ENCODE peak calls at places on chromosomes 1 and 21, in seven cellular contexts. Z is transverse colon, H is stomach, T is breast epithelium, V is testis, J is K562, Y is H1. N is an unnamed sample. For H3K4me1, the result is how much of the 10 kb centered on the place peaks cover.

GRCh38 chr1:50873458-50874187 is 86.4 kb downstream of the FAF1 start:
- DNase-seq in T (no peak), V (peak), H (peak), Z (peak), J (peak), Y (peak), N (peak)

GRCh38 chr21:45367402-45368351 is 37.3 kb upstream of the COL18A1 start:
- DNase-seq in J (no peak), H (no peak), V (no peak), Z (no peak), T (no peak), Y (no peak), N (no peak)

GRCh38 chr1:208799186-208799585 is 555.0 kb upstream of the PLXNA2 start:
- DNase-seq in H (no peak), V (no peak), J (no peak), T (no peak), Z (no peak), Y (no peak), N (no peak)

GRCh38 chr1:86184401-86184800 is 27.8 kb upstream of the COL24A1 start:
- DNase-seq in Z (no peak), J (no peak), Y (no peak), T (no peak), V (no peak), H (no peak), N (no peak)

GRCh38 chr1:43238104-43238503 is 31.7 kb upstream of the TMEM125 start:
- DNase-seq in Y (peak), Z (peak), J (peak), T (peak), V (peak), H (peak), N (peak)

GRCh38 chr1:239912471-239912870 is 179.2 kb upstream of the FMN2 start:
- DNase-seq in J (no peak), Z (no peak), H (no peak), Y (no peak), T (no peak), V (no peak), N (no peak)

GRCh38 chr1:120179420-120180348 is 3.4 kb upstream of the SEC22B start:
- DNase-seq in Z (peak), Y (peak), V (peak), H (no peak), T (no peak), J (peak), N (peak)

GRCh38 chr21:37536616-37537278 is 170.2 kb downstream of the DYRK1A start:
- DNase-seq in H (no peak), Y (no peak), J (peak), V (no peak), Z (no peak), T (no peak), N (no peak)

GRCh38 chr1:201318504-201319340 is 35.4 kb downstream of the PKP1 start:
- DNase-seq in V (no peak), Z (no peak), T (no peak), J (no peak), Y (no peak), H (no peak), N (no peak)

GRCh38 chr1:38613996-38614395 is 245.6 kb downstream of the RRAGC start:
- DNase-seq in Z (no peak), V (no peak), T (no peak), J (no peak), Y (no peak), H (no peak), N (no peak)

GRCh38 chr1:204213668-204214662 is at the start of gene GOLT1A:
- DNase-seq in H (peak), V (peak), Z (peak), Y (peak), J (peak), T (peak), N (peak)

GRCh38 chr1:11822091-11822490 is 16.1 kb downstream of the CLCN6 start:
- DNase-seq in H (no peak), Z (no peak), T (peak), Y (no peak), J (no peak), V (no peak), N (no peak)

GRCh38 chr21:42578761-42579415 is 65.2 kb downstream of the SLC37A1 start:
- DNase-seq in Y (no peak), V (no peak), T (no peak), Z (peak), J (no peak), H (no peak), N (no peak)

GRCh38 chr1:59730759-59731478 is 83.8 kb upstream of the HOOK1 start:
- DNase-seq in Z (peak), T (no peak), H (peak), J (peak), V (peak), Y (no peak), N (peak)

GRCh38 chr1:230191079-230191478 is 124.0 kb downstream of the GALNT2 start:
- DNase-seq in Z (peak), J (peak), Y (no peak), V (peak), H (peak), T (no peak), N (peak)

GRCh38 chr1:148160421-148161251 is 8.6 kb upstream of the NBPF11 start:
- DNase-seq in Z (no peak), J (no peak), V (peak), T (no peak), Y (no peak), H (no peak), N (no peak)

GRCh38 chr1:233127157-233127556 is 168.4 kb downstream of the PCNX2 start:
- DNase-seq in T (no peak), Z (no peak), V (no peak), Y (no peak), H (no peak), J (no peak), N (no peak)

GRCh38 chr1:22450421-22451021 is 1.1 kb upstream of the ZBTB40 start:
- DNase-seq in H (no peak), Y (no peak), J (no peak), V (no peak), Z (no peak), T (no peak), N (peak)

GRCh38 chr1:199220046-199220445 is 581.2 kb downstream of the PTPRC start:
- DNase-seq in V (no peak), J (no peak), T (no peak), Z (no peak), H (no peak), Y (no peak), N (no peak)

GRCh38 chr21:34797202-34797527 is 128.4 kb downstream of the CLIC6 start:
- DNase-seq in T (no peak), V (no peak), Z (no peak), Y (no peak), J (no peak), H (no peak), N (no peak)

GRCh38 chr1:65440915-65441314 is 20.4 kb downstream of the LEPR start:
- DNase-seq in H (no peak), J (no peak), Z (no peak), Y (no peak), V (no peak), T (no peak), N (no peak)

GRCh38 chr1:111880866-111881837 is 108.3 kb downstream of the KCND3 start:
- DNase-seq in Z (peak), Y (no peak), J (no peak), H (no peak), V (no peak), T (no peak), N (peak)

GRCh38 chr21:42929969-42930368 is 4.5 kb upstream of the ERVH48-1 start:
- DNase-seq in V (no peak), Y (no peak), H (no peak), Z (no peak), T (no peak), J (peak), N (no peak)

GRCh38 chr1:2391034-2391384 is 345 bp downstream of the MORN1 start:
- DNase-seq in H (no peak), J (peak), Z (peak), V (peak), Y (peak), T (no peak), N (no peak)

GRCh38 chr1:244089561-244089960 is 38.5 kb downstream of the ZBTB18 start:
- DNase-seq in T (no peak), Z (no peak), V (no peak), Y (no peak), H (no peak), J (no peak), N (no peak)

GRCh38 chr1:36109041-36109679 is 15.9 kb downstream of the COL8A2 start:
- DNase-seq in Y (no peak), V (no peak), T (no peak), Z (no peak), J (no peak), H (no peak), N (no peak)

GRCh38 chr1:165911609-165912281 is 84.3 kb downstream of the UCK2 start:
- DNase-seq in Z (no peak), V (no peak), J (no peak), T (peak), Y (no peak), H (no peak), N (no peak)

GRCh38 chr1:23793018-23793781 is 2.3 kb downstream of the LYPLA2 start:
- DNase-seq in Y (no peak), J (peak), T (peak), Z (peak), V (no peak), H (peak), N (peak)

GRCh38 chr1:60703155-60703554 is 379.2 kb upstream of the NFIA start:
- DNase-seq in J (no peak), T (no peak), V (no peak), H (no peak), Y (no peak), Z (no peak), N (no peak)

GRCh38 chr1:91851130-91852010 is 34.6 kb downstream of the TGFBR3 start:
- DNase-seq in Y (no peak), J (no peak), H (peak), Z (peak), T (peak), V (peak), N (peak)

GRCh38 chr1:95352767-95353166 is 118.8 kb downstream of the RWDD3 start:
- DNase-seq in Z (no peak), H (peak), T (peak), J (no peak), V (no peak), Y (no peak), N (no peak)

GRCh38 chr1:156746381-156746715 is 5.1 kb downstream of the HDGF start:
- DNase-seq in V (no peak), Z (no peak), H (no peak), T (no peak), Y (no peak), J (no peak), N (no peak)

GRCh38 chr1:159279754-159280153 is 22.4 kb upstream of the FCER1A start:
- DNase-seq in J (no peak), Y (no peak), H (no peak), Z (no peak), V (no peak), T (no peak), N (no peak)

DNA sequence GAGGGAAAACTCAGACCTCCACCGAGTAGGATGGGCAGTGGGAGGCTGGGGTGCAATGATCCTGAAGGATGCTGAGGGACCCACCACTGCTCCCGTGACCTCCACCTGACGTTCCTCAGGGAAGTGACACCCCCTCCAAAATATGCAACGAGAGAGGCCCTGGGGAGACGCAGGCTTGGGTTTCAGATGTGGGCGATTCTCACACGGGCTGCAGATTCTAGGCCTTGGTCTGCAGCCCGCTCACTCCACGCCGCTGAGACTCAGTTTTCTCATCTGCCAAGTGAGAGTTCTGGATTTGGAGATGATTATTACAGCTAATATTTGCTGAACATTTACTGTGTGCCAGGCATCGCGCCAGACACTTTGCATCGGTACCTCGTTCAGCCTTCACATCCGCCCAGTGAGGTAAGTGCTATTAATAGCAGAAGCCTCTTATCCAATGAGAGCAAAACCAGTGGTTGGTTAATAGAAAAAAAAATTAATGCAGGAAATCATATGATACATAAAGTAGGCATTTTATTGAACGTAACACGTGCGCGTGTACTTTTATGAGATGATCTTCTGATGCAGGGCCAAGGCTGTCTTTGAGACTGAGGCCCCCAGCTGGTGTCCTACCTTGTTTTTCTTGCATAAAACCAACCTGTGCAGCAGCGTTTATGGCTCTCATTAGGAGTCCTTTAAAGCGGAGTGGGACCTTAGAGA is 102.0 kb upstream of the RUNX3 start:
- DNase-seq in Z (peak), V (no peak), J (no peak), Y (no peak), H (peak), T (no peak), N (peak)
- H3K4me1 ChIP-seq in Z (under half), V (under half), J (under half), Y (under half), H (under half), T (under half), N (under half)

GRCh38 chr1:215589650-215590049 is 22.5 kb downstream of the KCTD3 start:
- DNase-seq in Y (no peak), V (no peak), Z (no peak), J (no peak), H (no peak), T (no peak), N (no peak)
- TF ChIP-seq POLR2A in Y (no peak), V (no peak), Z (no peak), J (no peak), H (no peak), T (no peak), N (no peak)

GRCh38 chr1:31756578-31756977 is 7.6 kb downstream of the ADGRB2 start:
- DNase-seq in Y (no peak), V (no peak), J (no peak), Z (no peak), T (no peak), H (no peak), N (no peak)

GRCh38 chr1:31753623-31754349 is 10.4 kb downstream of the ADGRB2 start:
- DNase-seq in T (no peak), J (no peak), Y (no peak), V (peak), H (peak), Z (peak), N (peak)

GRCh38 chr1:31754397-31754796 is 9.7 kb downstream of the ADGRB2 start:
- DNase-seq in Y (no peak), H (no peak), T (no peak), Z (no peak), J (no peak), V (no peak), N (no peak)

GRCh38 chr1:31755850-31756492 is 8.2 kb downstream of the ADGRB2 start:
- DNase-seq in J (no peak), Y (no peak), T (no peak), V (no peak), H (no peak), Z (no peak), N (no peak)

DNA sequence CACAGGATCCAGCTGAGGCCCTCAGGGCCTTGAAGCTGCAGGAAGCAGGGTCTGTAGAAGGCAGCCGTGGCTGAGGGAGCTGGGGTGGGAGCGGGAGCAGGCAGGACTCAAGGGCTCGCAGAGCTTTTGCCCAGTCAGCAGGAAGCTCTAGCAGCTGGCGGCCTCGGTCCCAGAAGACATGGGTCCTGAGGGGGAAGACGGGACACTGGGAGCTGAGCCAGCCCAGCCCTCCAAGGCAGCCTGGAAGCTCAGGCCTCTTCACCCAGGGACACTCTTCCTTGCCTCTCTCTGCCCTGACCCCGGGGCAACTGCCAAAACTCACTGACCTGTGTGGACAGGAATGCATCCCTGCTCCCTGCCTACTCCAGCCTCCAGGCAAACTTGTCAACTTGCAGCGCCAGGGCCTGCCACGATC is 8.9 kb downstream of the ADGRB2 start:
- DNase-seq in Y (no peak), V (peak), Z (no peak), H (no peak), T (peak), J (no peak), N (no peak)
- H3K4me1 ChIP-seq in Y (under half), V (under half), Z (under half), H (under half), T (under half), J (under half), N (under half)

DNA sequence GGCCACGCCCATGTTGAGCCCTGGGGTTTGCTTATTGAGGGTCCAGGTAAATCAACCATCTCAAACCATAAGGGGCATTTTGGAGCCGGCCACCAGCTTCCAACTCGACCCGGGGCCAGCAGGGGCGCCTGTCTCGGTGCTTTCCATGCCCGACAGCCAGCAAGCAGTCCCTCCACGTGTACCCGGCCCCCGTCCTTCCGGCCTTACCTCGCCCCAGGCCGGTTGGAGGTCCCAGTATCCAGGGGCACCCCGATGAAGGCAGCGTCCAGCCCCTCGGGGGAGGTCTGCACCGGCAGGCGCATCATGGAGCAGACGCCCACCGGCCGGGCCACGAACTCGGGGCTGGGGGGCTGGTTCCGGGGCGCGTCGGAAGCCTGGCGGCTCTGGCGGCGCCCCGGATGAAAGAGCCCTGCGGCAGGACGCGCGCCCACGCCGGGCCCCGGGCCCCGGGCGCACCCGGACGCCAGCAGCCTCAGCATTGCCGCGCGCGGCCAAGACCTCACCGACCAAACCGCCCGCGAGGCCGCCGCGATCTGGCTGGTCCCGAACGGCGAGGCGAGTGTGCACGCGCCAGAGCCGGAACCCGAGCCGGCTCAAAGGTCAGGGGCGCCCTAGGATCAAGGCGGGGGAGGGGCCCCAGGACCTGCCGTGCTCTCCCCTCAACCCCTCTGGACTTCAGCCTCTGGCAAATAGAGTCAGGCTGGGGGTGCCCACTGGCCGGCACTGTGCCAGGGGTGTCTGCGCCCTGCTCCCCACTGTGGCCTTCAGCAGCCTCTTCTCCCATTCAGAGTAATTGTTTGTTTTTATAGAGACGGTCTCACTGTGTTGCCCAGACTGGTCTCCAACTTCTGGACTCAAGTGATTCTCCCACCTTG is at the start of gene AGMAT:
- DNase-seq in H (peak), Z (peak), Y (peak), J (no peak), T (peak), V (peak), N (peak)
- TF ChIP-seq POLR2A in H (no peak), Z (peak), Y (peak), J (no peak), T (no peak), V (no peak), N (no peak)

GRCh38 chr1:184463680-184464079 is 76.9 kb downstream of the C1orf21 start:
- DNase-seq in Z (no peak), H (no peak), V (no peak), J (no peak), Y (no peak), T (no peak), N (no peak)

GRCh38 chr1:184464757-184465156 is 77.9 kb downstream of the C1orf21 start:
- DNase-seq in T (no peak), Z (no peak), H (no peak), V (no peak), Y (no peak), J (no peak), N (no peak)

GRCh38 chr1:184462170-184462569 is 75.3 kb downstream of the C1orf21 start:
- DNase-seq in H (no peak), Z (no peak), V (no peak), Y (no peak), J (no peak), T (no peak), N (no peak)

GRCh38 chr1:184461321-184461720 is 74.5 kb downstream of the C1orf21 start:
- DNase-seq in Y (no peak), H (no peak), Z (no peak), T (no peak), J (no peak), V (no peak), N (no peak)

GRCh38 chr1:184462990-184463389 is 76.2 kb downstream of the C1orf21 start:
- DNase-seq in J (no peak), Z (no peak), T (no peak), Y (no peak), H (no peak), V (no peak), N (no peak)
- H3K4me1 ChIP-seq in J (under half), Z (under half), T (under half), Y (under half), H (under half), V (under half), N (under half)

N was measured in body of pancreas.